ENCODE peak calls at places on chromosomes 13 and 19, in nine cellular contexts. M, U, D, B, F, L, X, R and C are unnamed samples.

GRCh38 chr19:10004617-10005016 is 5.7 kb downstream of the COL5A3 start:
- DNase-seq in R (no peak), D (no peak), M (no peak), U (no peak), F (no peak), L (no peak), B (no peak), X (no peak), C (no peak)

GRCh38 chr13:91704398-91704797 is 306.0 kb downstream of the GPC5 start:
- DNase-seq in R (no peak), U (no peak), F (no peak), L (no peak), B (no peak), X (no peak), M (no peak), D (no peak), C (no peak)

GRCh38 chr13:36131215-36131930 is at the start of gene DCLK1:
- DNase-seq in L (no peak), X (no peak), D (no peak), F (peak; percentile 56), R (no peak), U (peak; percentile 54), B (peak; percentile 45), M (no peak), C (peak; percentile 56)

GRCh38 chr13:80337706-80338105 is 3.2 kb downstream of the SPRY2 start:
- DNase-seq in U (no peak), F (no peak), L (no peak), B (no peak), D (no peak), X (no peak), R (no peak), M (no peak), C (no peak)

GRCh38 chr19:12880551-12881171 is 588 bp downstream of the DNASE2 start:
- DNase-seq in R (no peak), X (peak; percentile 50), F (no peak), L (no peak), B (no peak), U (no peak), M (no peak), D (peak; percentile 32), C (no peak)

GRCh38 chr13:33728271-33729037 is 89.5 kb upstream of the RFC3 start:
- DNase-seq in L (no peak), M (peak; percentile 43), U (no peak), B (no peak), D (no peak), F (no peak), X (no peak), R (no peak), C (no peak)

GRCh38 chr19:16914421-16914820 is 25.6 kb downstream of the F2RL3 start:
- DNase-seq in L (no peak), B (no peak), F (no peak), R (no peak), X (no peak), U (no peak), M (no peak), D (no peak), C (no peak)

GRCh38 chr13:41654800-41655199 is 197.4 kb downstream of the RGCC start:
- DNase-seq in U (no peak), R (no peak), D (no peak), B (no peak), M (no peak), F (no peak), L (no peak), X (no peak), C (no peak)

GRCh38 chr13:50636007-50636704 is 207.3 kb downstream of the DLEU7 start:
- DNase-seq in M (no peak), D (no peak), U (no peak), L (no peak), R (no peak), X (no peak), B (no peak), F (no peak), C (peak; percentile 29)

GRCh38 chr13:110491869-110492268 is 69.7 kb downstream of the RAB20 start:
- DNase-seq in D (no peak), R (no peak), U (no peak), L (no peak), X (no peak), F (no peak), B (no peak), M (no peak), C (no peak)

GRCh38 chr13:100495455-100495854 is 93.1 kb downstream of the GGACT start:
- DNase-seq in L (no peak), B (no peak), X (no peak), M (no peak), R (no peak), D (no peak), U (peak; percentile 69), F (no peak), C (no peak)

GRCh38 chr19:30158893-30159245 is 213.3 kb upstream of the ZNF536 start:
- DNase-seq in F (no peak), B (no peak), D (no peak), U (no peak), M (no peak), L (no peak), X (no peak), R (no peak), C (no peak)